ENCODE peak calls at places on chromosome 14, in ten cellular contexts. One of them, this sample, is unnamed.

GRCh38 chr14:39425947-39426346 is 6.3 kb downstream of the FBXO33 start:
- DNase-seq in C1 segment of cervical spinal cord: no peak
- DNase-seq in activated CD4-positive, CD25-positive, alpha-beta regulatory T cell: no peak
- DNase-seq in AG20443: no peak
- DNase-seq in natural killer cell treated with Interleukin-12 subunit alpha and Interleukin-12 subunit beta and Interleukin-15 and Interleukin-18, amount 100 ng/mL, for 72 hours: no peak
- DNase-seq in CD8-positive, alpha-beta memory T cell: no peak
- DNase-seq in GDM1: no peak
- DNase-seq in hypothalamus: no peak
- DNase-seq in pancreas: no peak
- DNase-seq in renal cortical epithelial cell: no peak
- DNase-seq in this sample: no peak

GRCh38 chr14:55309761-55310365 is 38.6 kb downstream of the FBXO34 start:
- DNase-seq in natural killer cell treated with Interleukin-12 subunit alpha and Interleukin-12 subunit beta and Interleukin-15 and Interleukin-18, amount 100 ng/mL, for 72 hours: no peak
- DNase-seq in GDM1: no peak
- DNase-seq in AG20443: no peak
- DNase-seq in C1 segment of cervical spinal cord: no peak
- DNase-seq in activated CD4-positive, CD25-positive, alpha-beta regulatory T cell: no peak
- DNase-seq in CD8-positive, alpha-beta memory T cell: no peak
- DNase-seq in renal cortical epithelial cell: no peak
- DNase-seq in pancreas: no peak
- DNase-seq in hypothalamus: no peak
- DNase-seq in this sample: no peak

GRCh38 chr14:93804654-93805053 is 16.4 kb upstream of the PRIMA1 start:
- DNase-seq in CD8-positive, alpha-beta memory T cell: no peak
- DNase-seq in renal cortical epithelial cell: no peak
- DNase-seq in natural killer cell treated with Interleukin-12 subunit alpha and Interleukin-12 subunit beta and Interleukin-15 and Interleukin-18, amount 100 ng/mL, for 72 hours: no peak
- DNase-seq in C1 segment of cervical spinal cord: no peak
- DNase-seq in AG20443: no peak
- DNase-seq in GDM1: no peak
- DNase-seq in hypothalamus: no peak
- DNase-seq in activated CD4-positive, CD25-positive, alpha-beta regulatory T cell: no peak
- DNase-seq in pancreas: no peak
- DNase-seq in this sample: no peak

GRCh38 chr14:89013698-89014569 is 189.5 kb downstream of the TTC8 start:
- DNase-seq in hypothalamus: no peak
- DNase-seq in C1 segment of cervical spinal cord: no peak
- DNase-seq in GDM1: no peak
- DNase-seq in natural killer cell treated with Interleukin-12 subunit alpha and Interleukin-12 subunit beta and Interleukin-15 and Interleukin-18, amount 100 ng/mL, for 72 hours: no peak
- DNase-seq in AG20443: no peak
- DNase-seq in renal cortical epithelial cell: no peak
- DNase-seq in CD8-positive, alpha-beta memory T cell: no peak
- DNase-seq in pancreas: no peak
- DNase-seq in activated CD4-positive, CD25-positive, alpha-beta regulatory T cell: no peak
- DNase-seq in this sample: no peak

GRCh38 chr14:103517626-103518415 is 4.8 kb downstream of the CKB start:
- DNase-seq in activated CD4-positive, CD25-positive, alpha-beta regulatory T cell: no peak
- DNase-seq in hypothalamus: no peak
- DNase-seq in renal cortical epithelial cell: no peak
- DNase-seq in natural killer cell treated with Interleukin-12 subunit alpha and Interleukin-12 subunit beta and Interleukin-15 and Interleukin-18, amount 100 ng/mL, for 72 hours: peak; percentile 29
- DNase-seq in AG20443: peak; percentile 43
- DNase-seq in C1 segment of cervical spinal cord: no peak
- DNase-seq in GDM1: no peak
- DNase-seq in pancreas: peak; percentile 51
- DNase-seq in CD8-positive, alpha-beta memory T cell: no peak
- DNase-seq in this sample: peak; percentile 79

GRCh38 chr14:65485516-65485915 is 73.0 kb downstream of the FUT8 start:
- DNase-seq in C1 segment of cervical spinal cord: no peak
- DNase-seq in hypothalamus: no peak
- DNase-seq in GDM1: no peak
- DNase-seq in renal cortical epithelial cell: no peak
- DNase-seq in natural killer cell treated with Interleukin-12 subunit alpha and Interleukin-12 subunit beta and Interleukin-15 and Interleukin-18, amount 100 ng/mL, for 72 hours: no peak
- DNase-seq in AG20443: no peak
- DNase-seq in activated CD4-positive, CD25-positive, alpha-beta regulatory T cell: no peak
- DNase-seq in pancreas: no peak
- DNase-seq in CD8-positive, alpha-beta memory T cell: no peak
- DNase-seq in this sample: no peak

GRCh38 chr14:64388533-64389243 is 535 bp downstream of the MTHFD1 start:
- DNase-seq in AG20443: peak; percentile 30
- DNase-seq in renal cortical epithelial cell: peak; percentile 41
- DNase-seq in natural killer cell treated with Interleukin-12 subunit alpha and Interleukin-12 subunit beta and Interleukin-15 and Interleukin-18, amount 100 ng/mL, for 72 hours: no peak
- DNase-seq in hypothalamus: no peak
- DNase-seq in activated CD4-positive, CD25-positive, alpha-beta regulatory T cell: no peak
- DNase-seq in pancreas: peak; percentile 11
- DNase-seq in C1 segment of cervical spinal cord: no peak
- DNase-seq in GDM1: no peak
- DNase-seq in CD8-positive, alpha-beta memory T cell: peak; percentile 22
- DNase-seq in this sample: peak; percentile 79

GRCh38 chr14:93648440-93649168 is 139.7 kb downstream of the PRIMA1 start:
- DNase-seq in GDM1: peak; percentile 1
- DNase-seq in natural killer cell treated with Interleukin-12 subunit alpha and Interleukin-12 subunit beta and Interleukin-15 and Interleukin-18, amount 100 ng/mL, for 72 hours: no peak
- DNase-seq in AG20443: no peak
- DNase-seq in pancreas: no peak
- DNase-seq in hypothalamus: no peak
- DNase-seq in activated CD4-positive, CD25-positive, alpha-beta regulatory T cell: no peak
- DNase-seq in renal cortical epithelial cell: peak; percentile 3
- DNase-seq in C1 segment of cervical spinal cord: no peak
- DNase-seq in CD8-positive, alpha-beta memory T cell: no peak
- DNase-seq in this sample: no peak

GRCh38 chr14:44895716-44896115 is 66.0 kb downstream of the KLHL28 start:
- DNase-seq in AG20443: peak; percentile 79
- DNase-seq in C1 segment of cervical spinal cord: no peak
- DNase-seq in GDM1: no peak
- DNase-seq in CD8-positive, alpha-beta memory T cell: no peak
- DNase-seq in renal cortical epithelial cell: peak; percentile 71
- DNase-seq in hypothalamus: no peak
- DNase-seq in natural killer cell treated with Interleukin-12 subunit alpha and Interleukin-12 subunit beta and Interleukin-15 and Interleukin-18, amount 100 ng/mL, for 72 hours: no peak
- DNase-seq in activated CD4-positive, CD25-positive, alpha-beta regulatory T cell: no peak
- DNase-seq in pancreas: no peak
- DNase-seq in this sample: no peak

GRCh38 chr14:33163109-33163508 is 224.4 kb downstream of the NPAS3 start:
- DNase-seq in renal cortical epithelial cell: no peak
- DNase-seq in GDM1: no peak
- DNase-seq in pancreas: no peak
- DNase-seq in activated CD4-positive, CD25-positive, alpha-beta regulatory T cell: no peak
- DNase-seq in AG20443: no peak
- DNase-seq in C1 segment of cervical spinal cord: no peak
- DNase-seq in natural killer cell treated with Interleukin-12 subunit alpha and Interleukin-12 subunit beta and Interleukin-15 and Interleukin-18, amount 100 ng/mL, for 72 hours: no peak
- DNase-seq in CD8-positive, alpha-beta memory T cell: no peak
- DNase-seq in hypothalamus: no peak
- DNase-seq in this sample: no peak

GRCh38 chr14:99009875-99010274 is 262.1 kb downstream of the BCL11B start:
- DNase-seq in activated CD4-positive, CD25-positive, alpha-beta regulatory T cell: no peak
- DNase-seq in AG20443: no peak
- DNase-seq in renal cortical epithelial cell: no peak
- DNase-seq in GDM1: no peak
- DNase-seq in CD8-positive, alpha-beta memory T cell: no peak
- DNase-seq in natural killer cell treated with Interleukin-12 subunit alpha and Interleukin-12 subunit beta and Interleukin-15 and Interleukin-18, amount 100 ng/mL, for 72 hours: no peak
- DNase-seq in pancreas: no peak
- DNase-seq in C1 segment of cervical spinal cord: no peak
- DNase-seq in hypothalamus: no peak
- DNase-seq in this sample: no peak

GRCh38 chr14:91009501-91010152 is 50.8 kb downstream of the RPS6KA5 start:
- DNase-seq in CD8-positive, alpha-beta memory T cell: no peak
- DNase-seq in pancreas: no peak
- DNase-seq in GDM1: peak; percentile 67
- DNase-seq in activated CD4-positive, CD25-positive, alpha-beta regulatory T cell: no peak
- DNase-seq in AG20443: no peak
- DNase-seq in renal cortical epithelial cell: no peak
- DNase-seq in hypothalamus: no peak
- DNase-seq in C1 segment of cervical spinal cord: no peak
- DNase-seq in natural killer cell treated with Interleukin-12 subunit alpha and Interleukin-12 subunit beta and Interleukin-15 and Interleukin-18, amount 100 ng/mL, for 72 hours: no peak
- DNase-seq in this sample: no peak

GRCh38 chr14:82510007-82510406 is 976.4 kb upstream of the SEL1L start:
- DNase-seq in C1 segment of cervical spinal cord: no peak
- DNase-seq in hypothalamus: no peak
- DNase-seq in activated CD4-positive, CD25-positive, alpha-beta regulatory T cell: no peak
- DNase-seq in CD8-positive, alpha-beta memory T cell: no peak
- DNase-seq in natural killer cell treated with Interleukin-12 subunit alpha and Interleukin-12 subunit beta and Interleukin-15 and Interleukin-18, amount 100 ng/mL, for 72 hours: no peak
- DNase-seq in GDM1: no peak
- DNase-seq in pancreas: no peak
- DNase-seq in renal cortical epithelial cell: no peak
- DNase-seq in AG20443: no peak
- DNase-seq in this sample: no peak

GRCh38 chr14:90332271-90332584 is 487 bp upstream of the NRDE2 start:
- DNase-seq in CD8-positive, alpha-beta memory T cell: no peak
- DNase-seq in activated CD4-positive, CD25-positive, alpha-beta regulatory T cell: no peak
- DNase-seq in renal cortical epithelial cell: no peak
- DNase-seq in pancreas: no peak
- DNase-seq in GDM1: no peak
- DNase-seq in C1 segment of cervical spinal cord: no peak
- DNase-seq in hypothalamus: no peak
- DNase-seq in natural killer cell treated with Interleukin-12 subunit alpha and Interleukin-12 subunit beta and Interleukin-15 and Interleukin-18, amount 100 ng/mL, for 72 hours: no peak
- DNase-seq in AG20443: no peak
- DNase-seq in this sample: no peak

GRCh38 chr14:61355892-61356325 is 34.5 kb downstream of the PRKCH start:
- DNase-seq in AG20443: no peak
- DNase-seq in activated CD4-positive, CD25-positive, alpha-beta regulatory T cell: no peak
- DNase-seq in hypothalamus: no peak
- DNase-seq in C1 segment of cervical spinal cord: no peak
- DNase-seq in GDM1: peak; percentile 5
- DNase-seq in renal cortical epithelial cell: peak; percentile 83
- DNase-seq in natural killer cell treated with Interleukin-12 subunit alpha and Interleukin-12 subunit beta and Interleukin-15 and Interleukin-18, amount 100 ng/mL, for 72 hours: no peak
- DNase-seq in pancreas: peak; percentile 26
- DNase-seq in CD8-positive, alpha-beta memory T cell: no peak
- DNase-seq in this sample: peak; percentile 57

GRCh38 chr14:65222434-65222833 is 120.1 kb upstream of the MAX start:
- DNase-seq in natural killer cell treated with Interleukin-12 subunit alpha and Interleukin-12 subunit beta and Interleukin-15 and Interleukin-18, amount 100 ng/mL, for 72 hours: no peak
- DNase-seq in activated CD4-positive, CD25-positive, alpha-beta regulatory T cell: peak; percentile 7
- DNase-seq in C1 segment of cervical spinal cord: peak; percentile 36
- DNase-seq in GDM1: peak; percentile 26
- DNase-seq in pancreas: peak; percentile 74
- DNase-seq in renal cortical epithelial cell: no peak
- DNase-seq in hypothalamus: no peak
- DNase-seq in AG20443: peak; percentile 76
- DNase-seq in CD8-positive, alpha-beta memory T cell: peak; percentile 24
- DNase-seq in this sample: no peak

GRCh38 chr14:75390183-75390582 is 37.6 kb upstream of the JDP2 start:
- DNase-seq in activated CD4-positive, CD25-positive, alpha-beta regulatory T cell: no peak
- DNase-seq in CD8-positive, alpha-beta memory T cell: no peak
- DNase-seq in natural killer cell treated with Interleukin-12 subunit alpha and Interleukin-12 subunit beta and Interleukin-15 and Interleukin-18, amount 100 ng/mL, for 72 hours: no peak
- DNase-seq in renal cortical epithelial cell: no peak
- DNase-seq in pancreas: no peak
- DNase-seq in C1 segment of cervical spinal cord: no peak
- DNase-seq in AG20443: no peak
- DNase-seq in hypothalamus: no peak
- DNase-seq in GDM1: no peak
- DNase-seq in this sample: no peak

GRCh38 chr14:54189358-54190354 is 207.2 kb upstream of the CDKN3 start:
- DNase-seq in AG20443: peak; percentile 60
- DNase-seq in C1 segment of cervical spinal cord: no peak
- DNase-seq in CD8-positive, alpha-beta memory T cell: no peak
- DNase-seq in natural killer cell treated with Interleukin-12 subunit alpha and Interleukin-12 subunit beta and Interleukin-15 and Interleukin-18, amount 100 ng/mL, for 72 hours: no peak
- DNase-seq in GDM1: peak; percentile 16
- DNase-seq in activated CD4-positive, CD25-positive, alpha-beta regulatory T cell: no peak
- DNase-seq in renal cortical epithelial cell: peak; percentile 89
- DNase-seq in hypothalamus: no peak
- DNase-seq in pancreas: no peak
- DNase-seq in this sample: no peak

GRCh38 chr14:75640876-75641275 is 19.8 kb downstream of the ERG28 start:
- DNase-seq in natural killer cell treated with Interleukin-12 subunit alpha and Interleukin-12 subunit beta and Interleukin-15 and Interleukin-18, amount 100 ng/mL, for 72 hours: no peak
- DNase-seq in activated CD4-positive, CD25-positive, alpha-beta regulatory T cell: no peak
- DNase-seq in renal cortical epithelial cell: no peak
- DNase-seq in pancreas: no peak
- DNase-seq in C1 segment of cervical spinal cord: no peak
- DNase-seq in CD8-positive, alpha-beta memory T cell: no peak
- DNase-seq in hypothalamus: no peak
- DNase-seq in AG20443: no peak
- DNase-seq in GDM1: no peak
- DNase-seq in this sample: no peak

GRCh38 chr14:54881761-54882401 is 20.7 kb downstream of the GCH1 start:
- DNase-seq in renal cortical epithelial cell: no peak
- DNase-seq in hypothalamus: no peak
- DNase-seq in activated CD4-positive, CD25-positive, alpha-beta regulatory T cell: no peak
- DNase-seq in AG20443: peak; percentile 42
- DNase-seq in natural killer cell treated with Interleukin-12 subunit alpha and Interleukin-12 subunit beta and Interleukin-15 and Interleukin-18, amount 100 ng/mL, for 72 hours: no peak
- DNase-seq in C1 segment of cervical spinal cord: no peak
- DNase-seq in pancreas: no peak
- DNase-seq in CD8-positive, alpha-beta memory T cell: no peak
- DNase-seq in GDM1: peak; percentile 7
- DNase-seq in this sample: no peak

GRCh38 chr14:92557544-92557912 is 43.9 kb downstream of the RIN3 start:
- DNase-seq in AG20443: no peak
- DNase-seq in activated CD4-positive, CD25-positive, alpha-beta regulatory T cell: no peak
- DNase-seq in hypothalamus: no peak
- DNase-seq in natural killer cell treated with Interleukin-12 subunit alpha and Interleukin-12 subunit beta and Interleukin-15 and Interleukin-18, amount 100 ng/mL, for 72 hours: no peak
- DNase-seq in CD8-positive, alpha-beta memory T cell: no peak
- DNase-seq in GDM1: no peak
- DNase-seq in C1 segment of cervical spinal cord: no peak
- DNase-seq in pancreas: no peak
- DNase-seq in renal cortical epithelial cell: no peak
- DNase-seq in this sample: no peak

GRCh38 chr14:22887260-22887989 is 4.4 kb downstream of the REM2 start:
- DNase-seq in CD8-positive, alpha-beta memory T cell: no peak
- DNase-seq in AG20443: peak; percentile 65
- DNase-seq in natural killer cell treated with Interleukin-12 subunit alpha and Interleukin-12 subunit beta and Interleukin-15 and Interleukin-18, amount 100 ng/mL, for 72 hours: no peak
- DNase-seq in pancreas: peak; percentile 83
- DNase-seq in activated CD4-positive, CD25-positive, alpha-beta regulatory T cell: peak; percentile 41
- DNase-seq in GDM1: no peak
- DNase-seq in C1 segment of cervical spinal cord: no peak
- DNase-seq in renal cortical epithelial cell: peak; percentile 96
- DNase-seq in hypothalamus: no peak
- DNase-seq in this sample: peak; percentile 30

GRCh38 chr14:96275182-96276112 is 19.4 kb downstream of the BDKRB1 start:
- DNase-seq in activated CD4-positive, CD25-positive, alpha-beta regulatory T cell: peak; percentile 40
- DNase-seq in AG20443: peak; percentile 84
- DNase-seq in renal cortical epithelial cell: peak; percentile 52
- DNase-seq in CD8-positive, alpha-beta memory T cell: peak; percentile 22
- DNase-seq in C1 segment of cervical spinal cord: peak; percentile 46
- DNase-seq in hypothalamus: peak; percentile 51
- DNase-seq in pancreas: peak; percentile 82
- DNase-seq in GDM1: no peak
- DNase-seq in natural killer cell treated with Interleukin-12 subunit alpha and Interleukin-12 subunit beta and Interleukin-15 and Interleukin-18, amount 100 ng/mL, for 72 hours: no peak
- DNase-seq in this sample: peak; percentile 93

GRCh38 chr14:80845877-80846276 is 95.7 kb downstream of the CEP128 start:
- DNase-seq in C1 segment of cervical spinal cord: no peak
- DNase-seq in GDM1: no peak
- DNase-seq in renal cortical epithelial cell: no peak
- DNase-seq in natural killer cell treated with Interleukin-12 subunit alpha and Interleukin-12 subunit beta and Interleukin-15 and Interleukin-18, amount 100 ng/mL, for 72 hours: no peak
- DNase-seq in hypothalamus: no peak
- DNase-seq in activated CD4-positive, CD25-positive, alpha-beta regulatory T cell: no peak
- DNase-seq in pancreas: no peak
- DNase-seq in CD8-positive, alpha-beta memory T cell: no peak
- DNase-seq in AG20443: no peak
- DNase-seq in this sample: no peak

GRCh38 chr14:95011449-95012020 is 145.8 kb downstream of the DICER1 start:
- DNase-seq in GDM1: no peak
- DNase-seq in CD8-positive, alpha-beta memory T cell: no peak
- DNase-seq in C1 segment of cervical spinal cord: no peak
- DNase-seq in activated CD4-positive, CD25-positive, alpha-beta regulatory T cell: no peak
- DNase-seq in renal cortical epithelial cell: no peak
- DNase-seq in natural killer cell treated with Interleukin-12 subunit alpha and Interleukin-12 subunit beta and Interleukin-15 and Interleukin-18, amount 100 ng/mL, for 72 hours: no peak
- DNase-seq in AG20443: no peak
- DNase-seq in hypothalamus: no peak
- DNase-seq in pancreas: no peak
- DNase-seq in this sample: no peak

GRCh38 chr14:103690332-103690731 is 24.9 kb downstream of the XRCC3 start:
- DNase-seq in natural killer cell treated with Interleukin-12 subunit alpha and Interleukin-12 subunit beta and Interleukin-15 and Interleukin-18, amount 100 ng/mL, for 72 hours: no peak
- DNase-seq in AG20443: no peak
- DNase-seq in activated CD4-positive, CD25-positive, alpha-beta regulatory T cell: no peak
- DNase-seq in hypothalamus: no peak
- DNase-seq in CD8-positive, alpha-beta memory T cell: no peak
- DNase-seq in GDM1: no peak
- DNase-seq in renal cortical epithelial cell: no peak
- DNase-seq in pancreas: no peak
- DNase-seq in C1 segment of cervical spinal cord: no peak
- DNase-seq in this sample: no peak

GRCh38 chr14:60196291-60196690 is 31.1 kb upstream of the DHRS7 start:
- DNase-seq in CD8-positive, alpha-beta memory T cell: no peak
- DNase-seq in AG20443: no peak
- DNase-seq in pancreas: no peak
- DNase-seq in C1 segment of cervical spinal cord: no peak
- DNase-seq in natural killer cell treated with Interleukin-12 subunit alpha and Interleukin-12 subunit beta and Interleukin-15 and Interleukin-18, amount 100 ng/mL, for 72 hours: no peak
- DNase-seq in renal cortical epithelial cell: no peak
- DNase-seq in GDM1: no peak
- DNase-seq in hypothalamus: no peak
- DNase-seq in activated CD4-positive, CD25-positive, alpha-beta regulatory T cell: no peak
- DNase-seq in this sample: no peak

GRCh38 chr14:97780804-97781203 is 983.6 kb downstream of the VRK1 start:
- DNase-seq in CD8-positive, alpha-beta memory T cell: no peak
- DNase-seq in AG20443: no peak
- DNase-seq in GDM1: no peak
- DNase-seq in renal cortical epithelial cell: no peak
- DNase-seq in pancreas: no peak
- DNase-seq in C1 segment of cervical spinal cord: no peak
- DNase-seq in natural killer cell treated with Interleukin-12 subunit alpha and Interleukin-12 subunit beta and Interleukin-15 and Interleukin-18, amount 100 ng/mL, for 72 hours: no peak
- DNase-seq in hypothalamus: no peak
- DNase-seq in activated CD4-positive, CD25-positive, alpha-beta regulatory T cell: no peak
- DNase-seq in this sample: no peak

This sample was measured in aorta.